ENCODE peak calls at places on chromosomes 12 and 14, in eight cellular contexts. Q, S, O, R, T, Z, I and K are unnamed samples. For H3K4me1, the result is how much of the 10 kb centered on the place peaks cover.

GRCh38 chr12:103884316-103884715 is 43.3 kb upstream of the NT5DC3 start:
- DNase-seq in Q (no peak), S (no peak), O (no peak), R (peak), T (no peak), Z (no peak), I (no peak), K (no peak)

GRCh38 chr14:55838529-55839052 is 258.6 kb downstream of the KTN1 start:
- DNase-seq in Q (no peak), S (no peak), O (no peak), R (no peak), T (no peak), Z (no peak), I (no peak), K (no peak)

GRCh38 chr12:3964404-3964803 is 91.2 kb upstream of the PARP11 start:
- DNase-seq in Q (no peak), S (no peak), O (no peak), R (peak), T (no peak), Z (no peak), I (no peak), K (no peak)

GRCh38 chr14:78530078-78530477 is 359.9 kb downstream of the NRXN3 start:
- DNase-seq in Q (no peak), S (no peak), O (no peak), R (peak), T (no peak), Z (no peak), I (no peak), K (no peak)

GRCh38 chr12:77560714-77561113 is 270.0 kb upstream of the NAV3 start:
- DNase-seq in Q (no peak), S (no peak), O (no peak), R (no peak), T (no peak), Z (no peak), I (no peak), K (no peak)

GRCh38 chr12:6852651-6853354 is 853 bp downstream of the USP5 start:
- DNase-seq in Q (no peak), S (no peak), O (no peak), R (peak), T (peak), Z (no peak), I (no peak), K (no peak)

GRCh38 chr12:95318071-95318545 is 100.5 kb downstream of the VEZT start:
- DNase-seq in Q (no peak), S (no peak), O (no peak), R (no peak), T (no peak), Z (no peak), I (no peak), K (no peak)

GRCh38 chr12:65740873-65741600 is 83.2 kb upstream of the HMGA2 start:
- DNase-seq in Q (no peak), S (peak), O (peak), R (peak), T (no peak), Z (peak), I (no peak), K (peak)

GRCh38 chr12:106791531-106791930 is 17.0 kb downstream of the RIC8B start:
- DNase-seq in Q (no peak), S (no peak), O (no peak), R (no peak), T (no peak), Z (no peak), I (no peak), K (no peak)

GRCh38 chr14:64704145-64704742 is at the start of gene PLEKHG3:
- DNase-seq in Q (peak), S (peak), O (peak), R (peak), T (no peak), Z (peak), I (peak), K (peak)

GRCh38 chr12:120902846-120903381 is 1.2 kb downstream of the SPPL3 start:
- DNase-seq in Q (no peak), S (no peak), O (no peak), R (no peak), T (no peak), Z (no peak), I (no peak), K (no peak)

GRCh38 chr12:53749986-53750811 is 1.6 kb downstream of the CISTR start:
- DNase-seq in Q (no peak), S (no peak), O (no peak), R (no peak), T (no peak), Z (no peak), I (no peak), K (no peak)

GRCh38 chr14:102633906-102634595 is 41.6 kb downstream of the RCOR1 start:
- DNase-seq in Q (no peak), S (no peak), O (no peak), R (no peak), T (no peak), Z (no peak), I (no peak), K (no peak)

GRCh38 chr12:100963381-100963780 is 168.8 kb downstream of the ANO4 start:
- DNase-seq in Q (no peak), S (no peak), O (no peak), R (no peak), T (no peak), Z (no peak), I (no peak), K (no peak)

GRCh38 chr12:62191747-62192485 is 68.3 kb upstream of the USP15 start:
- DNase-seq in Q (no peak), S (peak), O (peak), R (peak), T (no peak), Z (no peak), I (peak), K (no peak)

GRCh38 chr14:63204407-63205280 is at the start of gene RHOJ:
- DNase-seq in Q (no peak), S (no peak), O (no peak), R (peak), T (no peak), Z (peak), I (no peak), K (peak)

GRCh38 chr14:100504372-100505078 is 82.7 kb downstream of the BEGAIN start:
- DNase-seq in Q (no peak), S (no peak), O (no peak), R (no peak), T (no peak), Z (no peak), I (no peak), K (no peak)

GRCh38 chr12:467591-467990 is 7.9 kb downstream of the B4GALNT3 start:
- DNase-seq in Q (no peak), S (no peak), O (no peak), R (no peak), T (no peak), Z (no peak), I (no peak), K (no peak)

GRCh38 chr14:23114669-23115491 is 4.2 kb downstream of the CEBPE start:
- DNase-seq in Q (peak), S (peak), O (no peak), R (no peak), T (peak), Z (no peak), I (no peak), K (no peak)

GRCh38 chr12:75837700-75838099 is 193.9 kb downstream of the PHLDA1 start:
- DNase-seq in Q (peak), S (peak), O (no peak), R (no peak), T (no peak), Z (peak), I (no peak), K (peak)

GRCh38 chr12:122099280-122099749 is 20.8 kb downstream of the MLXIP start:
- DNase-seq in Q (no peak), S (no peak), O (no peak), R (no peak), T (no peak), Z (no peak), I (no peak), K (no peak)

GRCh38 chr12:55720894-55721444 is 776 bp downstream of the RDH5 start:
- DNase-seq in Q (peak), S (peak), O (peak), R (no peak), T (peak), Z (peak), I (peak), K (peak)

GRCh38 chr14:101965796-101966718 is 1.7 kb downstream of the DYNC1H1 start:
- DNase-seq in Q (no peak), S (no peak), O (no peak), R (no peak), T (no peak), Z (no peak), I (no peak), K (no peak)

GRCh38 chr14:61322799-61323290 is 1.5 kb downstream of the PRKCH start:
- DNase-seq in Q (peak), S (peak), O (no peak), R (peak), T (no peak), Z (no peak), I (no peak), K (no peak)

GRCh38 chr12:104790296-104791125 is 167.6 kb downstream of the SLC41A2 start:
- DNase-seq in Q (peak), S (peak), O (peak), R (peak), T (no peak), Z (peak), I (peak), K (peak)

GRCh38 chr12:17203497-17203896 is 597.5 kb upstream of the LMO3 start:
- DNase-seq in Q (no peak), S (no peak), O (no peak), R (no peak), T (no peak), Z (no peak), I (no peak), K (no peak)

GRCh38 chr12:56839489-56840442 is 76.6 kb downstream of the HSD17B6 start:
- DNase-seq in Q (peak), S (peak), O (peak), R (peak), T (no peak), Z (peak), I (peak), K (peak)

GRCh38 chr12:24113701-24114100 is 164.2 kb upstream of the SOX5 start:
- DNase-seq in Q (no peak), S (no peak), O (no peak), R (no peak), T (no peak), Z (no peak), I (no peak), K (no peak)

GRCh38 chr14:94769413-94770250 is at the start of gene GSC:
- DNase-seq in Q (no peak), S (no peak), O (no peak), R (peak), T (no peak), Z (peak), I (no peak), K (peak)

GRCh38 chr12:100234591-100235304 is 32.1 kb downstream of the DEPDC4 start:
- DNase-seq in Q (no peak), S (no peak), O (no peak), R (peak), T (no peak), Z (no peak), I (no peak), K (no peak)

GRCh38 chr14:48874701-48875100 is 711.5 kb downstream of the RPS29 start:
- DNase-seq in Q (no peak), S (no peak), O (no peak), R (no peak), T (no peak), Z (no peak), I (no peak), K (no peak)

GRCh38 chr12:58364389-58365086 is 423.2 kb downstream of the ATP23 start:
- DNase-seq in Q (no peak), S (no peak), O (no peak), R (no peak), T (no peak), Z (no peak), I (no peak), K (no peak)

GRCh38 chr14:64723691-64724577 is 19.7 kb downstream of the PLEKHG3 start:
- DNase-seq in Q (no peak), S (no peak), O (peak), R (peak), T (no peak), Z (peak), I (peak), K (no peak)

GRCh38 chr12:96720363-96720705 is 186.7 kb upstream of the NEDD1 start:
- DNase-seq in Q (no peak), S (no peak), O (no peak), R (no peak), T (no peak), Z (no peak), I (no peak), K (no peak)

GRCh38 chr12:73514672-73515071 is 1023.0 kb upstream of the ATXN7L3B start:
- DNase-seq in Q (no peak), S (no peak), O (no peak), R (no peak), T (no peak), Z (no peak), I (no peak), K (no peak)

GRCh38 chr12:58727526-58727925 is 192.8 kb downstream of the LRIG3 start:
- DNase-seq in Q (no peak), S (no peak), O (no peak), R (no peak), T (no peak), Z (no peak), I (no peak), K (no peak)

DNA sequence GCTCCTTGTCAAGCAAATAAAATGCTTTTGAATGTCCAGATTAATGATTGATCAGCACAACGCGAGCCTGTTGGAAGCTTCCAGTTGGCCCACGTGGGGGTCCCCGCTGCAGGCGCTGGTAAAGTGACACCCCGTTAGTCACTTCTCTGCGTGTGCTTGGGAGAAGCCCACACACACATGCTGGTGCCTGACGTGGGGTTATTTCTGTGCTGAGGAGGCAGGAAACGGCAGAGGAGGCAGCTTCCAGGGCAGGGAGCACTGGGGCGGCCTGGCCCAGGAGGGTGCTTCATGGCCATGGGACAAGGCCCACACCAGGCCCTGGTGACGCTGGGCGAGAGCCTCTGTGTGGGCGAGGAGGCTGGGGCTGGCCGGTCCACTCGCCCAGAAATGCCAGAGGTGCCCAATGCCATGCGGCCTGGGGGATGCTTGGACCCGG is 101.5 kb downstream of the KIF26A start:
- DNase-seq in Q (peak), S (peak), O (no peak), R (no peak), T (no peak), Z (no peak), I (peak), K (peak)
- H3K4me1 ChIP-seq in Q (under half), S (under half), O (under half), R (under half), T (under half), Z (under half), I (under half), K (under half)

DNA sequence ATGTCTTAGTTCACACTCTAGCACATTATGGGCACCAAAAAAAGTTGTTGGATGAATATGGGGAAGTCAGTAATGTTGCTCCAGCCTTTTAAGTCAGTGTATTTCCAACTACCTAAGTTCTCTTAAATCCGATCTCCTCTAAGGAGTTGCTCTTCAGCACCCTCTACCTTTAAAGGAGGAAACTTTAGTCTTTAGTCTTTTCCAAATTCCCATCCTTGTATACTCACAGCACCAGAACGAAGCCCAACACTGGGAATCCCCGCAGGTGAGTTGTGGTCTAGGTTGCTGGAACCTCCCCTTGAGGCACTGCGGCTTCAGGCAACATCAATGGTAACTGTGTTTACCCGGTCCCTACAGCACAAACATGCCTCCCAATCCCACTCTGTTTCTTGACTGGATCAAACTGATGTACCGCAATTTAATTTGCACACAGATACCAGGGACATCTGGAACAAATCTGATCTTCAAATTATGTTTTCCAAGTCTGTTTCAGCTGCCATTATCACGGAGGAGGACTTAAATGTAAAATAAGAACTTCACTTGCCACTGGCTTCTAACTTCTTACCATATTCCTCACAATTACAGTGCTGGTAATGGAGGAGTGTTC is 179.0 kb downstream of the FOXN3 start:
- DNase-seq in Q (no peak), S (no peak), O (no peak), R (no peak), T (no peak), Z (no peak), I (no peak), K (no peak)
- TF ChIP-seq CTCF in Q (no peak), S (peak), O (peak), R (peak), T (peak), Z (peak), I (peak), K (peak)

GRCh38 chr12:31362115-31362758 is 36.3 kb upstream of the SINHCAF start:
- DNase-seq in Q (no peak), S (no peak), O (no peak), R (peak), T (no peak), Z (no peak), I (no peak), K (no peak)
- H3K27ac ChIP-seq in Q (no peak), S (no peak), O (no peak), R (no peak), T (no peak), Z (no peak), I (no peak), K (no peak)

DNA sequence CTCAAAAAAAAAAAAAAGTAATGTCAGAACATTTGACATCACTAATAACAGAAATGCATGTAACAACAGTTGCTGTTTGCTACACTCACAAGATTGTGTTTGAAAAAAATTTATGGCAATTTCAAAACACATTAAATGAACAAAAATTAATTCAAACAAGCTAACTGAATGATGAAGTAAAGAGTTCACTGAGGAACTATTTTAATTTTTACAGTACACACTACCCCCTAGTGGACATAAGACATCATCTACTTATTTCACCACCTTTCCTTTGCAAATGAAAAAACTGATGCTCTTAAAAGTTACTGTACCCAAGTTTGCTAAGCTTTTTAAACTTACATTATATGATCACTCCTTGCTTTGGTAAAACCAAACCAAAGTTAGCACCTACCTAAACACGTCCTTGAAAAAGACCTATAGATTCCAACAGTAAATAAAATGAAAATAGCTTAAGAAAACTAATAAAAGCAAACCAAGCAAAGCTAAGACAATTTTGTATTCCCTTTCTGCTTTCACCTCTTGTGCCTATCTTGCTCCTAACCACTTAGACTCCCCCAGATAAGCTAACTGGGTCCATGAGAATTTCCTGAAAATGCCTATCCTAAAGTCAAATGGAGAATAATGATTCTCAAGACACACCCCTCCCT is 22.2 kb downstream of the UBE2N start:
- DNase-seq in Q (no peak), S (no peak), O (no peak), R (peak), T (no peak), Z (no peak), I (no peak), K (no peak)
- H3K4me1 ChIP-seq in Q (under half), S (half or more), O (under half), R (under half), T (under half), Z (half or more), I (under half), K (half or more)

GRCh38 chr12:125203145-125203765 is 138.0 kb downstream of the AACS start:
- DNase-seq in Q (no peak), S (no peak), O (no peak), R (no peak), T (no peak), Z (no peak), I (no peak), K (no peak)
- TF ChIP-seq CTCF in Q (no peak), S (peak), O (peak), R (peak), T (no peak), Z (peak), I (peak), K (peak)

DNA sequence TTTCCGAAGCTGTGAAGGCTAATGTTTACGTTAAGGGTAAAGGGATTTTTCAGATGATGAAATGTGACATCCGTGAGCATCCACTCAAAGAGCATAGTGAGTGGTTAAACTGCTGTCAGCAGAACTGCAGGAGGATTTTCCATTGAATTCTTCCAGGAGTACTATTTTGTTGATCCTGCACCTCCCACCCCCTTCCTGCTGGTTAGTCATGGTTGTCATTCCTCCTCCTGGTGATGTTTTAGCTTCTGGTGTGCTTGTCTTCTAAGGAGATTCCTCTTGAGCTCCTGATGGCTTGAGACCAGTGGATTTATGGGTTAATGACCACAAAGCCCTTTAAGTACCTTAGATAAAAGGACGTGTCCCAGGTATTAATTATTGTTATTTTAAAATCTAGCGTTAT is 2.4 kb upstream of the GPRC5D start:
- DNase-seq in Q (no peak), S (no peak), O (no peak), R (no peak), T (no peak), Z (no peak), I (no peak), K (no peak)
- H3K27ac ChIP-seq in Q (no peak), S (no peak), O (no peak), R (no peak), T (no peak), Z (no peak), I (no peak), K (no peak)

GRCh38 chr12:11795910-11796459 is 146.5 kb downstream of the ETV6 start:
- DNase-seq in Q (no peak), S (no peak), O (no peak), R (peak), T (no peak), Z (no peak), I (no peak), K (no peak)

GRCh38 chr12:11795192-11795909 is 145.9 kb downstream of the ETV6 start:
- DNase-seq in Q (no peak), S (no peak), O (no peak), R (no peak), T (no peak), Z (no peak), I (no peak), K (no peak)

GRCh38 chr12:11794751-11795150 is 145.3 kb downstream of the ETV6 start:
- DNase-seq in Q (no peak), S (no peak), O (no peak), R (no peak), T (no peak), Z (no peak), I (no peak), K (no peak)

GRCh38 chr12:11793896-11794295 is 144.4 kb downstream of the ETV6 start:
- DNase-seq in Q (no peak), S (no peak), O (no peak), R (peak), T (no peak), Z (no peak), I (no peak), K (no peak)

DNA sequence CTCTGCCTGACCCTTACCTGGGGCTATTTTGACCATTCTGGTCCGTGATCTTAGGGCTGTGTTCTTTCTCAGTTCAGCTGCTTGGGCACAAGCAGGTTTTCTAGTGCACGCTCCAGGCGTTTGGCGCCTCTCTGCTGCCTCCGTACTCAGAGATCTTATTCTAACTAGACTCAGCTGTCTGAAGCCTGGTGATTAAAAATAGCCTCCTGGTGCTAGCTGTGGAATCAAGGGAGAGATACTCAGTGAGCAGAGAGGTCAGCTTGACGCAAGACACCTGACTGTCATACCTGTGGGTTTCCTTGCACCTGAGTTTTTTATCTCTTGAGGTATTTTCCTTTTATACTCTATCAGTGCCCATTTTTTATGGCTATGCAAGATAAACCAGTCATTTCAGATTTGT is 144.8 kb downstream of the ETV6 start:
- DNase-seq in Q (no peak), S (no peak), O (no peak), R (peak), T (no peak), Z (no peak), I (no peak), K (no peak)
- H3K4me1 ChIP-seq in Q (under half), S (half or more), O (under half), R (half or more), T (half or more), Z (half or more), I (under half), K (under half)